ENCODE peak calls at places on chromosomes 5 and 9, in ten cellular contexts. One of them, this sample, is unnamed.

GRCh38 chr5:105428461-105429129 is 1866.0 kb upstream of the NUDT12 start:
- DNase-seq in uterus: no peak
- DNase-seq in tibial artery: no peak
- DNase-seq in CD8-positive, alpha-beta T cell: no peak
- DNase-seq in dorsolateral prefrontal cortex: no peak
- DNase-seq in sigmoid colon: no peak
- DNase-seq in A549: no peak
- DNase-seq in coronary artery: no peak
- DNase-seq in fibroblast of lung: no peak
- DNase-seq in CD4-positive, CD25-positive, alpha-beta regulatory T cell: no peak
- DNase-seq in this sample: no peak

GRCh38 chr5:35198681-35199080 is 31.6 kb downstream of the PRLR start:
- DNase-seq in tibial artery: no peak
- DNase-seq in coronary artery: no peak
- DNase-seq in fibroblast of lung: no peak
- DNase-seq in CD8-positive, alpha-beta T cell: no peak
- DNase-seq in CD4-positive, CD25-positive, alpha-beta regulatory T cell: no peak
- DNase-seq in sigmoid colon: no peak
- DNase-seq in uterus: no peak
- DNase-seq in dorsolateral prefrontal cortex: no peak
- DNase-seq in A549: no peak
- DNase-seq in this sample: no peak

GRCh38 chr5:152592416-152592815 is 187.3 kb upstream of the NMUR2 start:
- DNase-seq in fibroblast of lung: no peak
- DNase-seq in CD8-positive, alpha-beta T cell: no peak
- DNase-seq in coronary artery: no peak
- DNase-seq in A549: no peak
- DNase-seq in dorsolateral prefrontal cortex: no peak
- DNase-seq in sigmoid colon: no peak
- DNase-seq in CD4-positive, CD25-positive, alpha-beta regulatory T cell: no peak
- DNase-seq in uterus: no peak
- DNase-seq in tibial artery: no peak
- DNase-seq in this sample: no peak

GRCh38 chr5:137022725-137023124 is 476.4 kb downstream of the SPOCK1 start:
- DNase-seq in coronary artery: no peak
- DNase-seq in CD8-positive, alpha-beta T cell: no peak
- DNase-seq in fibroblast of lung: no peak
- DNase-seq in CD4-positive, CD25-positive, alpha-beta regulatory T cell: no peak
- DNase-seq in A549: no peak
- DNase-seq in sigmoid colon: no peak
- DNase-seq in tibial artery: no peak
- DNase-seq in uterus: no peak
- DNase-seq in dorsolateral prefrontal cortex: no peak
- DNase-seq in this sample: no peak

GRCh38 chr5:99590806-99591205 is 662.0 kb upstream of the CHD1 start:
- DNase-seq in uterus: no peak
- DNase-seq in coronary artery: no peak
- DNase-seq in A549: no peak
- DNase-seq in dorsolateral prefrontal cortex: no peak
- DNase-seq in tibial artery: no peak
- DNase-seq in sigmoid colon: no peak
- DNase-seq in CD4-positive, CD25-positive, alpha-beta regulatory T cell: no peak
- DNase-seq in fibroblast of lung: no peak
- DNase-seq in CD8-positive, alpha-beta T cell: no peak
- DNase-seq in this sample: no peak

GRCh38 chr5:9467199-9468069 is 78.4 kb downstream of the SEMA5A start:
- DNase-seq in tibial artery: no peak
- DNase-seq in sigmoid colon: no peak
- DNase-seq in fibroblast of lung: no peak
- DNase-seq in coronary artery: no peak
- DNase-seq in uterus: no peak
- DNase-seq in CD4-positive, CD25-positive, alpha-beta regulatory T cell: no peak
- DNase-seq in A549: no peak
- DNase-seq in CD8-positive, alpha-beta T cell: no peak
- DNase-seq in dorsolateral prefrontal cortex: no peak
- DNase-seq in this sample: no peak

GRCh38 chr9:25948182-25948581 is 269.9 kb upstream of the TUSC1 start:
- DNase-seq in sigmoid colon: no peak
- DNase-seq in uterus: no peak
- DNase-seq in coronary artery: no peak
- DNase-seq in fibroblast of lung: no peak
- DNase-seq in CD8-positive, alpha-beta T cell: no peak
- DNase-seq in A549: no peak
- DNase-seq in CD4-positive, CD25-positive, alpha-beta regulatory T cell: no peak
- DNase-seq in tibial artery: no peak
- DNase-seq in dorsolateral prefrontal cortex: no peak
- DNase-seq in this sample: no peak

GRCh38 chr5:127997131-127997775 is 86.3 kb upstream of the SLC12A2 start:
- DNase-seq in sigmoid colon: no peak
- DNase-seq in fibroblast of lung: peak; percentile 26
- DNase-seq in CD4-positive, CD25-positive, alpha-beta regulatory T cell: no peak
- DNase-seq in CD8-positive, alpha-beta T cell: no peak
- DNase-seq in tibial artery: no peak
- DNase-seq in dorsolateral prefrontal cortex: no peak
- DNase-seq in coronary artery: no peak
- DNase-seq in uterus: no peak
- DNase-seq in A549: no peak
- DNase-seq in this sample: peak; percentile 32

GRCh38 chr5:35776757-35777156 is 79.9 kb upstream of the IL7R start:
- DNase-seq in uterus: no peak
- DNase-seq in tibial artery: no peak
- DNase-seq in dorsolateral prefrontal cortex: no peak
- DNase-seq in CD8-positive, alpha-beta T cell: no peak
- DNase-seq in sigmoid colon: no peak
- DNase-seq in CD4-positive, CD25-positive, alpha-beta regulatory T cell: no peak
- DNase-seq in A549: no peak
- DNase-seq in coronary artery: no peak
- DNase-seq in fibroblast of lung: peak; percentile 18
- DNase-seq in this sample: no peak

GRCh38 chr5:15794117-15794985 is 294.4 kb downstream of the FBXL7 start:
- DNase-seq in dorsolateral prefrontal cortex: no peak
- DNase-seq in CD8-positive, alpha-beta T cell: no peak
- DNase-seq in coronary artery: no peak
- DNase-seq in fibroblast of lung: peak; percentile 23
- DNase-seq in tibial artery: no peak
- DNase-seq in CD4-positive, CD25-positive, alpha-beta regulatory T cell: no peak
- DNase-seq in A549: no peak
- DNase-seq in uterus: no peak
- DNase-seq in sigmoid colon: no peak
- DNase-seq in this sample: no peak

GRCh38 chr9:16221350-16221749 is 649.1 kb downstream of the BNC2 start:
- DNase-seq in uterus: no peak
- DNase-seq in CD8-positive, alpha-beta T cell: no peak
- DNase-seq in A549: no peak
- DNase-seq in tibial artery: no peak
- DNase-seq in fibroblast of lung: no peak
- DNase-seq in CD4-positive, CD25-positive, alpha-beta regulatory T cell: no peak
- DNase-seq in sigmoid colon: peak; percentile 73
- DNase-seq in coronary artery: no peak
- DNase-seq in dorsolateral prefrontal cortex: no peak
- DNase-seq in this sample: peak; percentile 39

GRCh38 chr9:115855458-115856133 is 298.0 kb upstream of the PAPPA start:
- DNase-seq in A549: no peak
- DNase-seq in sigmoid colon: no peak
- DNase-seq in dorsolateral prefrontal cortex: no peak
- DNase-seq in fibroblast of lung: peak; percentile 17
- DNase-seq in uterus: no peak
- DNase-seq in coronary artery: no peak
- DNase-seq in CD4-positive, CD25-positive, alpha-beta regulatory T cell: no peak
- DNase-seq in CD8-positive, alpha-beta T cell: no peak
- DNase-seq in tibial artery: no peak
- DNase-seq in this sample: no peak

GRCh38 chr9:93642961-93643360 is 66.6 kb downstream of the PHF2 start:
- DNase-seq in A549: no peak
- DNase-seq in dorsolateral prefrontal cortex: no peak
- DNase-seq in CD4-positive, CD25-positive, alpha-beta regulatory T cell: no peak
- DNase-seq in uterus: peak; percentile 35
- DNase-seq in fibroblast of lung: peak; percentile 81
- DNase-seq in tibial artery: peak; percentile 15
- DNase-seq in CD8-positive, alpha-beta T cell: no peak
- DNase-seq in sigmoid colon: no peak
- DNase-seq in coronary artery: peak; percentile 24
- DNase-seq in this sample: no peak

GRCh38 chr9:126375386-126375785 is 48.8 kb downstream of the MVB12B start:
- DNase-seq in dorsolateral prefrontal cortex: no peak
- DNase-seq in CD4-positive, CD25-positive, alpha-beta regulatory T cell: no peak
- DNase-seq in coronary artery: no peak
- DNase-seq in sigmoid colon: no peak
- DNase-seq in CD8-positive, alpha-beta T cell: no peak
- DNase-seq in fibroblast of lung: peak; percentile 46
- DNase-seq in tibial artery: no peak
- DNase-seq in uterus: no peak
- DNase-seq in A549: no peak
- DNase-seq in this sample: peak; percentile 66

GRCh38 chr9:126374366-126374781 is 47.7 kb downstream of the MVB12B start:
- DNase-seq in A549: no peak
- DNase-seq in CD8-positive, alpha-beta T cell: no peak
- DNase-seq in tibial artery: no peak
- DNase-seq in coronary artery: no peak
- DNase-seq in CD4-positive, CD25-positive, alpha-beta regulatory T cell: no peak
- DNase-seq in sigmoid colon: no peak
- DNase-seq in fibroblast of lung: no peak
- DNase-seq in uterus: no peak
- DNase-seq in dorsolateral prefrontal cortex: no peak
- DNase-seq in this sample: no peak

GRCh38 chr9:126372716-126373115 is 46.1 kb downstream of the MVB12B start:
- DNase-seq in tibial artery: no peak
- DNase-seq in dorsolateral prefrontal cortex: no peak
- DNase-seq in CD8-positive, alpha-beta T cell: no peak
- DNase-seq in CD4-positive, CD25-positive, alpha-beta regulatory T cell: no peak
- DNase-seq in uterus: no peak
- DNase-seq in fibroblast of lung: peak; percentile 41
- DNase-seq in coronary artery: no peak
- DNase-seq in sigmoid colon: no peak
- DNase-seq in A549: no peak
- DNase-seq in this sample: no peak

GRCh38 chr9:126371007-126371870 is 44.6 kb downstream of the MVB12B start:
- DNase-seq in uterus: no peak
- DNase-seq in tibial artery: no peak
- DNase-seq in sigmoid colon: no peak
- DNase-seq in CD8-positive, alpha-beta T cell: no peak
- DNase-seq in CD4-positive, CD25-positive, alpha-beta regulatory T cell: no peak
- DNase-seq in coronary artery: no peak
- DNase-seq in dorsolateral prefrontal cortex: no peak
- DNase-seq in fibroblast of lung: no peak
- DNase-seq in A549: no peak
- DNase-seq in this sample: no peak

GRCh38 chr9:126373241-126373640 is 46.6 kb downstream of the MVB12B start:
- DNase-seq in CD8-positive, alpha-beta T cell: no peak
- DNase-seq in CD4-positive, CD25-positive, alpha-beta regulatory T cell: no peak
- DNase-seq in A549: peak; percentile 10
- DNase-seq in fibroblast of lung: peak; percentile 89
- DNase-seq in dorsolateral prefrontal cortex: no peak
- DNase-seq in tibial artery: no peak
- DNase-seq in coronary artery: no peak
- DNase-seq in sigmoid colon: no peak
- DNase-seq in uterus: no peak
- DNase-seq in this sample: no peak
- H3K27ac ChIP-seq in CD8-positive, alpha-beta T cell: no peak overlapping the region
- H3K27ac ChIP-seq in CD4-positive, CD25-positive, alpha-beta regulatory T cell: no peak overlapping the region
- H3K27ac ChIP-seq in A549: peak overlapping the region; percentile 59
- H3K27ac ChIP-seq in fibroblast of lung: no peak overlapping the region
- H3K27ac ChIP-seq in dorsolateral prefrontal cortex: peak overlapping the region; percentile 97
- H3K27ac ChIP-seq in tibial artery: no peak overlapping the region
- H3K27ac ChIP-seq in coronary artery: no peak overlapping the region
- H3K27ac ChIP-seq in sigmoid colon: no peak overlapping the region
- H3K27ac ChIP-seq in uterus: peak overlapping the region; percentile 0
- H3K27ac ChIP-seq in this sample: no peak overlapping the region

GRCh38 chr9:109251776-109252106 is 69.1 kb downstream of the EPB41L4B start:
- DNase-seq in sigmoid colon: no peak
- DNase-seq in coronary artery: no peak
- DNase-seq in CD4-positive, CD25-positive, alpha-beta regulatory T cell: no peak
- DNase-seq in dorsolateral prefrontal cortex: no peak
- DNase-seq in fibroblast of lung: no peak
- DNase-seq in A549: no peak
- DNase-seq in CD8-positive, alpha-beta T cell: no peak
- DNase-seq in tibial artery: no peak
- DNase-seq in uterus: no peak
- DNase-seq in this sample: no peak
- H3K27ac ChIP-seq in sigmoid colon: no peak overlapping the region
- H3K27ac ChIP-seq in coronary artery: no peak overlapping the region
- H3K27ac ChIP-seq in CD4-positive, CD25-positive, alpha-beta regulatory T cell: no peak overlapping the region
- H3K27ac ChIP-seq in dorsolateral prefrontal cortex: no peak overlapping the region
- H3K27ac ChIP-seq in fibroblast of lung: no peak overlapping the region
- H3K27ac ChIP-seq in A549: peak overlapping the region; percentile 88
- H3K27ac ChIP-seq in CD8-positive, alpha-beta T cell: no peak overlapping the region
- H3K27ac ChIP-seq in tibial artery: no peak overlapping the region
- H3K27ac ChIP-seq in uterus: no peak overlapping the region
- H3K27ac ChIP-seq in this sample: peak overlapping the region; percentile 15

DNA sequence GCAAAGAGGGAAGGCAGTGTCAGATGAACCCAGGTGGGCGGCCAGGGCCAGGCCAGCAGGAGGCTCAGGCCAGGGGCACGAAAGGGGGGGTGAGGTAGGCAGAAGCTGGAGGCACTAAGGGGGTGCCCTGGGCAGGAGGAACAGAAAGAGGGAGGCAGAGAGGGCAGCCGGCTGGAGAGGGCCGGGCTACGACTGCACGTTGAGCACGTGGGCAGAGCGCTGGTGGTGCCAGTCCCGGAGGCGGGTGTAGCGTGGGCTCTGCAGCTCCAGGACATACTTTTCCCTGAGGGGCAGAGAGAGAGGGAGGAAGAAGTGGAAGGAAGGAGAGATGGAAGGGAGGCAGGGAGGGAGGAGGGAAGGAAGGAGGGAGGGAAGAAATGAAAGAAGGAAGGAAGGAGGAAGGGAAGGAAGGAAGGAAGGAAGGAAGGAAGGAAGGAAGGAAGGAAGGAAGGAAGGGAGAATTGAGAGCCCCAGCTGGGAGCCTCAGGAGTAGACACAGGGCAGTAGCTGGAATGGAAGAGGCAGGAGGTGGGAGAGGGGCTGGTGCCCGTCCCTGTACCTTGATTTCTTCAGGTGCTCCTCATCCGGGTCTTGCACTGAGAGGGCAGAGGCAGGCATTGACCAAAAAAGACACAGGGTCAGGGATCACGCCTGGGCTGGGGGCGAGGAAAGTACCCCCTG is 7.0 kb downstream of the PDLIM7 start:
- DNase-seq in A549: no peak
- DNase-seq in CD8-positive, alpha-beta T cell: no peak
- DNase-seq in tibial artery: no peak
- DNase-seq in CD4-positive, CD25-positive, alpha-beta regulatory T cell: no peak
- DNase-seq in uterus: no peak
- DNase-seq in dorsolateral prefrontal cortex: peak; percentile 69
- DNase-seq in fibroblast of lung: no peak
- DNase-seq in sigmoid colon: peak; percentile 90
- DNase-seq in coronary artery: no peak
- DNase-seq in this sample: no peak
- H3K27ac ChIP-seq in A549: peak overlapping the region; percentile 95
- H3K27ac ChIP-seq in CD8-positive, alpha-beta T cell: no peak overlapping the region
- H3K27ac ChIP-seq in tibial artery: peak overlapping the region; percentile 100
- H3K27ac ChIP-seq in CD4-positive, CD25-positive, alpha-beta regulatory T cell: no peak overlapping the region
- H3K27ac ChIP-seq in uterus: peak overlapping the region; percentile 98
- H3K27ac ChIP-seq in dorsolateral prefrontal cortex: no peak overlapping the region
- H3K27ac ChIP-seq in fibroblast of lung: no peak overlapping the region
- H3K27ac ChIP-seq in sigmoid colon: peak overlapping the region; percentile 95
- H3K27ac ChIP-seq in coronary artery: peak overlapping the region; percentile 100
- H3K27ac ChIP-seq in this sample: no peak overlapping the region

DNA sequence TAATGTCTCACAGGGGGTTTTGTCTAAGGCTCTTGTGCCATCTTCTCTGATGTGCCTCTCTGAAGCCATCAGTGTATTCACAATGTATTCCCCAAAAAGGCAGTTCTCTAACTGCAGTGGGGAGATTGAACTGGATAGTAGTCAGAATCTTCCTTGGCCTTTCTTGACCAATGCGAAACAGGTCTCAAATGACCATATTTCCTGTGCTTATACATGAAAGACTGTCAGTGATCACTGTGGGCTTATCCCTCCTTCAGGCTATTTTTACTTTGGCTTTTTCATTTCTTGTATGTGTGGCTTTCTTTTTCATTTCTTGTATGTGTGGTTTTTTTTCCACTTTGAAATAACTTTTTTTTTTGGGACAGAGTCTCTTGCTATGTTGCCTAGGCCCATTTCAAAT is 19.7 kb downstream of the HMGXB3 start:
- DNase-seq in fibroblast of lung: no peak
- DNase-seq in dorsolateral prefrontal cortex: no peak
- DNase-seq in tibial artery: no peak
- DNase-seq in sigmoid colon: no peak
- DNase-seq in CD8-positive, alpha-beta T cell: no peak
- DNase-seq in A549: no peak
- DNase-seq in uterus: no peak
- DNase-seq in coronary artery: no peak
- DNase-seq in CD4-positive, CD25-positive, alpha-beta regulatory T cell: no peak
- DNase-seq in this sample: no peak
- H3K27ac ChIP-seq in fibroblast of lung: no peak overlapping the region
- H3K27ac ChIP-seq in dorsolateral prefrontal cortex: no peak overlapping the region
- H3K27ac ChIP-seq in tibial artery: no peak overlapping the region
- H3K27ac ChIP-seq in sigmoid colon: no peak overlapping the region
- H3K27ac ChIP-seq in CD8-positive, alpha-beta T cell: no peak overlapping the region
- H3K27ac ChIP-seq in A549: no peak overlapping the region
- H3K27ac ChIP-seq in uterus: no peak overlapping the region
- H3K27ac ChIP-seq in coronary artery: no peak overlapping the region
- H3K27ac ChIP-seq in CD4-positive, CD25-positive, alpha-beta regulatory T cell: no peak overlapping the region
- H3K27ac ChIP-seq in this sample: no peak overlapping the region

This sample was measured in testis.